ENCODE peak calls at places on chromosomes 3 and 15, in seven cellular contexts. One of them, this sample, is unnamed.

GRCh38 chr3:115325539-115325938 is 178.5 kb upstream of the ZBTB20 start:
- DNase-seq in activated T-cell treated with anti-CD3 and anti-CD28 coated beads for 1 hour: no peak
- DNase-seq in SJSA1: peak; percentile 42
- DNase-seq in CD8-positive, alpha-beta memory T cell: no peak
- DNase-seq in globus pallidus: no peak
- DNase-seq in HTR-8/SVneo: no peak
- DNase-seq in neural crest cell: peak; percentile 22
- DNase-seq in this sample: peak; percentile 67

GRCh38 chr3:154236331-154236730 is 88.0 kb downstream of the DHX36 start:
- DNase-seq in activated T-cell treated with anti-CD3 and anti-CD28 coated beads for 1 hour: no peak
- DNase-seq in SJSA1: no peak
- DNase-seq in CD8-positive, alpha-beta memory T cell: no peak
- DNase-seq in globus pallidus: no peak
- DNase-seq in HTR-8/SVneo: no peak
- DNase-seq in neural crest cell: no peak
- DNase-seq in this sample: no peak

GRCh38 chr15:34855893-34856292 is 60.5 kb upstream of the ACTC1 start:
- DNase-seq in activated T-cell treated with anti-CD3 and anti-CD28 coated beads for 1 hour: no peak
- DNase-seq in SJSA1: no peak
- DNase-seq in CD8-positive, alpha-beta memory T cell: no peak
- DNase-seq in globus pallidus: peak; percentile 50
- DNase-seq in HTR-8/SVneo: no peak
- DNase-seq in neural crest cell: no peak
- DNase-seq in this sample: no peak

GRCh38 chr3:117322866-117323265 is 613.3 kb downstream of the TUSC7 start:
- DNase-seq in activated T-cell treated with anti-CD3 and anti-CD28 coated beads for 1 hour: no peak
- DNase-seq in SJSA1: no peak
- DNase-seq in CD8-positive, alpha-beta memory T cell: no peak
- DNase-seq in globus pallidus: no peak
- DNase-seq in HTR-8/SVneo: no peak
- DNase-seq in neural crest cell: no peak
- DNase-seq in this sample: peak; percentile 54

GRCh38 chr3:155607761-155608160 is 137.1 kb downstream of the PLCH1 start:
- DNase-seq in activated T-cell treated with anti-CD3 and anti-CD28 coated beads for 1 hour: no peak
- DNase-seq in SJSA1: no peak
- DNase-seq in CD8-positive, alpha-beta memory T cell: no peak
- DNase-seq in globus pallidus: no peak
- DNase-seq in HTR-8/SVneo: no peak
- DNase-seq in neural crest cell: no peak
- DNase-seq in this sample: no peak

GRCh38 chr15:49645937-49646336 is 25.1 kb downstream of the DTWD1 start:
- DNase-seq in activated T-cell treated with anti-CD3 and anti-CD28 coated beads for 1 hour: no peak
- DNase-seq in SJSA1: no peak
- DNase-seq in CD8-positive, alpha-beta memory T cell: no peak
- DNase-seq in globus pallidus: no peak
- DNase-seq in HTR-8/SVneo: no peak
- DNase-seq in neural crest cell: no peak
- DNase-seq in this sample: no peak

GRCh38 chr15:95662638-95663037 is 667.9 kb upstream of the NR2F2 start:
- DNase-seq in activated T-cell treated with anti-CD3 and anti-CD28 coated beads for 1 hour: no peak
- DNase-seq in SJSA1: no peak
- DNase-seq in CD8-positive, alpha-beta memory T cell: no peak
- DNase-seq in globus pallidus: no peak
- DNase-seq in HTR-8/SVneo: no peak
- DNase-seq in neural crest cell: no peak
- DNase-seq in this sample: no peak

GRCh38 chr15:70976856-70977255 is 84.2 kb downstream of the LRRC49 start:
- DNase-seq in activated T-cell treated with anti-CD3 and anti-CD28 coated beads for 1 hour: no peak
- DNase-seq in SJSA1: no peak
- DNase-seq in CD8-positive, alpha-beta memory T cell: no peak
- DNase-seq in globus pallidus: no peak
- DNase-seq in HTR-8/SVneo: peak; percentile 35
- DNase-seq in neural crest cell: no peak
- DNase-seq in this sample: no peak

GRCh38 chr3:57331078-57331477 is 38.6 kb upstream of the ASB14 start:
- DNase-seq in activated T-cell treated with anti-CD3 and anti-CD28 coated beads for 1 hour: no peak
- DNase-seq in SJSA1: no peak
- DNase-seq in CD8-positive, alpha-beta memory T cell: no peak
- DNase-seq in globus pallidus: no peak
- DNase-seq in HTR-8/SVneo: no peak
- DNase-seq in neural crest cell: no peak
- DNase-seq in this sample: peak; percentile 13

This sample was measured in hepatocyte.